ENCODE peak calls at places on chromosomes 4 and X, in five cellular contexts. F is IMR-90, N is hepatocyte, U is GM23248, H is fibroblast of lung. W is an unnamed sample.

GRCh38 chrX:2627272-2627867 is 63.7 kb upstream of the CD99 start:
- DNase-seq in U (peak; percentile 39), N (peak; percentile 52), H (peak; percentile 46), F (peak; percentile 27), W (peak; percentile 17)

GRCh38 chr4:5137226-5137625 is 85.9 kb downstream of the STK32B start:
- DNase-seq in U (no peak), N (no peak), F (no peak), H (no peak), W (no peak)

GRCh38 chrX:292900-293897 is 12.0 kb downstream of the PLCXD1 start:
- DNase-seq in N (no peak), H (no peak), U (no peak), F (no peak), W (no peak)

GRCh38 chrX:94288972-94289371 is 615.0 kb downstream of the FAM133A start:
- DNase-seq in F (no peak), H (no peak), N (no peak), U (no peak), W (no peak)

GRCh38 chrX:40418413-40419195 is 162.2 kb upstream of the ATP6AP2 start:
- DNase-seq in F (no peak), U (no peak), N (no peak), H (no peak), W (no peak)

GRCh38 chr4:151824647-151825046 is 63.8 kb upstream of the GATB start:
- DNase-seq in F (no peak), U (no peak), N (no peak), H (no peak), W (no peak)

GRCh38 chr4:173669460-173670179 is 139.6 kb upstream of the HAND2 start:
- DNase-seq in U (no peak), H (no peak), F (no peak), N (no peak), W (no peak)

GRCh38 chrX:16807976-16808542 is 21.8 kb downstream of the TXLNG start:
- DNase-seq in U (peak; percentile 72), H (peak; percentile 84), F (peak; percentile 68), N (peak; percentile 70), W (peak; percentile 53)

GRCh38 chrX:102651242-102651967 is at the start of gene GPRASP1:
- DNase-seq in F (peak; percentile 27), H (peak; percentile 46), N (peak; percentile 56), U (peak; percentile 59), W (no peak)

GRCh38 chrX:154545673-154546274 is 872 bp downstream of the G6PD start:
- DNase-seq in U (no peak), N (no peak), F (no peak), H (no peak), W (no peak)

GRCh38 chrX:30659421-30659820 is 6.2 kb downstream of the GK start:
- DNase-seq in H (peak; percentile 95), F (peak; percentile 95), N (peak; percentile 31), U (peak; percentile 87), W (no peak)

GRCh38 chr4:185017964-185018772 is at the start of gene HELT:
- DNase-seq in H (no peak), U (no peak), F (no peak), N (no peak), W (no peak)

GRCh38 chrX:69324851-69325250 is 159.6 kb upstream of the PJA1 start:
- DNase-seq in H (no peak), N (no peak), U (no peak), F (no peak), W (no peak)

GRCh38 chr4:54658321-54659093 is 750 bp downstream of the KIT start:
- DNase-seq in H (peak; percentile 28), N (peak; percentile 70), F (peak; percentile 36), U (peak; percentile 67), W (no peak)

GRCh38 chr4:173040200-173040599 is 128.4 kb upstream of the GALNT7 start:
- DNase-seq in U (no peak), F (peak; percentile 4), N (no peak), H (peak; percentile 60), W (no peak)

GRCh38 chr4:99943904-99944437 is 2.4 kb downstream of the DNAJB14 start:
- DNase-seq in U (no peak), F (no peak), N (no peak), H (no peak), W (no peak)
- H3K4me3 ChIP-seq in U (peak overlapping the region; percentile 99), F (no peak overlapping the region), N (no peak overlapping the region), H (no peak overlapping the region), W (no peak overlapping the region)

GRCh38 chr4:183987987-183988392 is 82.9 kb downstream of the STOX2 start:
- DNase-seq in N (peak; percentile 91), U (peak; percentile 95), H (peak; percentile 92), F (peak; percentile 95), W (peak; percentile 89)
- H3K4me2 ChIP-seq in N (peak overlapping the region; percentile 78), U (peak overlapping the region; percentile 90), H (peak overlapping the region; percentile 76), F (peak overlapping the region; percentile 89), W (peak overlapping the region; percentile 87)

DNA sequence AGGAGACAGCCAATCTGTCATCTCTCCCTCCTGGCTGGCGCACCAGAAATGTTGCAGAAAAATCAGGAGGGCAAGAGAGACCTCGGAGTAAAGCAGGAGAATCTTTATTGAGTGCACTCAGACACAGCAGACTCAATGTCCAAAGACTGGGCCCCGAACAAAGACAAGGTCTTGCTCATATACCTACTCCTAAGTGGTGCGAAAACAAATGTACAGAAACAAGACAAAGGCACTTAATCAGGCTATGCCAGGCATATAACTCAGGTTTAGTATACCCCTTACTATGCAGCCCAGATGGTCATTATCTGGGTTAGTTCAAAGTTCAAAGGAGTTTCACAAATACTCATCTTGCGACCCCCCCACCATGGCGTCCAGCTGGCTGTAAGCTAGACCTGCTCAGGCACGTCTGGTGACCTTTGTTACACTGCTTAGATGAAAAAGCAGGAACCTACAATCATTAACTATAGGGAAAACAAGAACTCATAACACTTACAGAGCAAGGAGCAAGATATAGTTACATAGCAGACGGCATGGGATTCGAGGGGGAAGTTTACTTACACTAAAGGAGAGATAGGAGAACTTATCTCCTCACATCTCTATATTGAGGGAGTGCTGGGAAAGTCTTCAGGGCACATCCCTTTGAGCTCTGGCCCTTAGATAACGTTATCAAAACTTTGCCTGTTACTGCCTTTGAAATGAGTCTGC is 27.5 kb downstream of the SULT1E1 start:
- DNase-seq in F (no peak), U (no peak), N (peak; percentile 81), H (no peak), W (no peak)
- H3K4me3 ChIP-seq in F (no peak overlapping the region), U (no peak overlapping the region), N (no peak overlapping the region), H (no peak overlapping the region), W (no peak overlapping the region)

GRCh38 chr4:96097040-96097607 is 257.2 kb downstream of the PDHA2 start:
- DNase-seq in H (no peak), U (no peak), F (no peak), N (no peak), W (no peak)
- H3K4me2 ChIP-seq in H (no peak overlapping the region), U (no peak overlapping the region), F (no peak overlapping the region), N (no peak overlapping the region), W (no peak overlapping the region)

GRCh38 chrX:45363596-45363995 is 162.9 kb upstream of the DIPK2B start:
- DNase-seq in U (no peak), F (no peak), N (no peak), H (no peak), W (no peak)

GRCh38 chrX:45358417-45358816 is 157.7 kb upstream of the DIPK2B start:
- DNase-seq in N (no peak), F (no peak), U (no peak), H (no peak), W (no peak)

GRCh38 chrX:45360571-45360970 is 159.9 kb upstream of the DIPK2B start:
- DNase-seq in U (no peak), F (no peak), H (no peak), N (no peak), W (no peak)
- H3K4me3 ChIP-seq in U (no peak overlapping the region), F (no peak overlapping the region), H (no peak overlapping the region), N (no peak overlapping the region), W (no peak overlapping the region)

DNA sequence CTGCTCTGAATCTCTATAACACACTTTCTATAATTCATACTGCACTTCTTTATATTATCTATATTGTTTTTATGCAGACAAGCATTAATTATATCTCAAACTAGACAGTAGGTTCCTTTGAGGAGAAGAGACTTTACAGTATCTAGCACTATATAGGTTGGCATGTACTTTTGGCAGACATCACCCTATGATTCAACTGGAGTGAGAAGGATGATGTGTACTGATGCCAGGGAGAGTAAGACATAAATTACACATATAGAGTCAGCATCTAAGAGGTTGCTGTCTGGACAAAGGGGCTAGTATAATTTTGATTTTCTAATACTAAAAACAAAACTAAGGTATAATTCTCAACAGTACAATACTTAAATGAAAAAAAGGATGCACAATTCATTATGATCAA is 5.1 kb upstream of the RBM41 start:
- DNase-seq in H (no peak), F (no peak), U (peak; percentile 26), N (no peak), W (no peak)
- H3K4me2 ChIP-seq in H (no peak overlapping the region), F (no peak overlapping the region), U (no peak overlapping the region), N (no peak overlapping the region), W (no peak overlapping the region)

GRCh38 chr4:85792576-85792975 is 317.6 kb downstream of the ARHGAP24 start:
- DNase-seq in H (no peak), F (no peak), N (no peak), U (no peak), W (no peak)

GRCh38 chr4:85793256-85793655 is 318.3 kb downstream of the ARHGAP24 start:
- DNase-seq in F (no peak), H (peak; percentile 41), N (no peak), U (no peak), W (no peak)

GRCh38 chr4:85803846-85804245 is 328.9 kb downstream of the ARHGAP24 start:
- DNase-seq in U (no peak), F (no peak), N (no peak), H (no peak), W (no peak)

DNA sequence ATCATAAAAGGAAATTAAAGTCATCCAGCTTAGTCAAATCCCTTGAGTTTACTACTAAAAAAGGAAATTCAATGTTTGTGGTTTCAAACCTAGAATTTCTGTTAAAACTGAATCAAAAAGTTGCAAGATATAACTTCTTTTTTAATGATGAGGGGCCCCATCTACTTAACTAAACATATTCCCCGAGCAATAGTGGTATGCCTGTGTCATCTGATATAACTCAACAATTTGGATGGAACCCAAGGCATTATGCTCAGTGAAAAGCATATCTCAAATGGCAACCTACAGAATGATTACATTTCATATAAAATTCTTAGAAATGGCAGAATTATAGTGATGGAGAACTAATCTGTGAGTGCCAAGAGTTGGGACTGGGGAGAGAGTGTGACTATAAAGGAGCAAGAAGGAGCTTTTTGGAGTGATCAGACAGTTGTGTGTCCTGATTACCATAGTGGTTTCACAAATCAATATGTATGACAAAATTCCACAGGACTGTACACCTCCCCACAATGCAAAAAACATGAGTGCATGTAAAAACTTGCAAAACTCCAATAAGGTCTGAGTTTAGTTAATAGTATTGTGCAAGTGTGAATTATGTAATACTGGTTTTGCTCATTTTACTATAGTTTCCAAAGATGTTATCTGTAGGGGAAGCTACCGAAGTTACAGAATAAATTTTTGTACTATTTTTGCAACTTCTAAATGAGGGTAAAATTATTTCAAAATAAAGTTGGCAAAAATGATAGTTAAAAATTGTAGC is 323.2 kb downstream of the ARHGAP24 start:
- DNase-seq in U (peak; percentile 61), N (no peak), H (no peak), F (no peak), W (no peak)
- H3K4me3 ChIP-seq in U (peak overlapping the region; percentile 63), N (no peak overlapping the region), H (no peak overlapping the region), F (no peak overlapping the region), W (no peak overlapping the region)

GRCh38 chrX:18661273-18661672 is 10.6 kb downstream of the RS1 start:
- DNase-seq in U (no peak), N (no peak), H (no peak), F (no peak), W (no peak)
- H3K4me2 ChIP-seq in U (no peak overlapping the region), N (no peak overlapping the region), H (no peak overlapping the region), F (no peak overlapping the region), W (no peak overlapping the region)

W was measured in PC-9.